ENCODE peak calls at places on chromosomes 2 and 18, in six cellular contexts. S is stimulated activated CD4-positive, alpha-beta T cell treated with anti-CD3 and anti-CD28 coated beads, Interleukin-4, amount 100 ng/mL, for 48 hours; F is AG04449; O is HTR-8/SVneo; W is H7; Z is A549. Q is an unnamed sample.
A peak's percentile ranks its signal among the peaks of the same experiment; 100 is the strongest.

GRCh38 chr2:238425979-238426567 is 654 bp upstream of the ASB1 start:
- DNase-seq in F (no peak), O (peak; percentile 63), Z (peak; percentile 54), S (no peak), W (peak; percentile 82), Q (no peak)

GRCh38 chr2:19868705-19869550 is 32.9 kb downstream of the TTC32 start:
- DNase-seq in Z (no peak), O (no peak), F (no peak), W (peak; percentile 88), S (peak; percentile 39), Q (peak; percentile 73)

GRCh38 chr2:71706836-71707235 is 253.5 kb downstream of the DYSF start:
- DNase-seq in O (no peak), Z (no peak), F (no peak), S (no peak), W (no peak), Q (no peak)

GRCh38 chr18:68475911-68476310 is 239.0 kb downstream of the TMX3 start:
- DNase-seq in S (no peak), F (no peak), W (no peak), O (no peak), Z (no peak), Q (no peak)

GRCh38 chr2:102107741-102108070 is 34.8 kb upstream of the IL1R1 start:
- DNase-seq in F (no peak), O (no peak), Z (peak; percentile 33), S (no peak), W (no peak), Q (no peak)

GRCh38 chr2:189514107-189514506 is 66.5 kb downstream of the SLC40A1 start:
- DNase-seq in O (no peak), Z (no peak), F (no peak), W (no peak), S (no peak), Q (no peak)

GRCh38 chr2:3487432-3487831 is 31.9 kb downstream of the ADI1 start:
- DNase-seq in O (no peak), Z (no peak), F (no peak), S (no peak), W (peak; percentile 12), Q (peak; percentile 24)

GRCh38 chr2:58428286-58428552 is 187.1 kb upstream of the FANCL start:
- DNase-seq in W (no peak), Z (peak; percentile 21), O (no peak), F (no peak), S (no peak), Q (peak; percentile 67)

GRCh38 chr2:1556776-1557466 is 143.7 kb downstream of the TPO start:
- DNase-seq in O (peak; percentile 62), S (no peak), Z (peak; percentile 56), F (no peak), W (no peak), Q (no peak)

Q was measured in H9.